ENCODE peak calls at places on chromosome 14, in four cellular contexts. One of them, this sample, is unnamed.

GRCh38 chr14:68479247-68479646 is 313.6 kb downstream of the ZFP36L1 start:
- DNase-seq in uterus: no peak
- DNase-seq in ELF-1: peak
- DNase-seq in RWPE1: no peak
- DNase-seq in this sample: no peak

GRCh38 chr14:35406811-35407630 is 2.5 kb upstream of the NFKBIA start:
- DNase-seq in uterus: no peak
- DNase-seq in ELF-1: peak
- DNase-seq in RWPE1: peak
- DNase-seq in this sample: no peak

GRCh38 chr14:95895720-95896119 is 19.1 kb downstream of the TUNAR start:
- DNase-seq in uterus: no peak
- DNase-seq in ELF-1: peak
- DNase-seq in RWPE1: peak
- DNase-seq in this sample: peak

GRCh38 chr14:31180299-31181051 is 27.1 kb downstream of the HECTD1 start:
- DNase-seq in uterus: no peak
- DNase-seq in ELF-1: no peak
- DNase-seq in RWPE1: no peak
- DNase-seq in this sample: no peak

GRCh38 chr14:56216631-56217379 is 98.6 kb downstream of the PELI2 start:
- DNase-seq in uterus: peak
- DNase-seq in ELF-1: no peak
- DNase-seq in RWPE1: no peak
- DNase-seq in this sample: no peak

GRCh38 chr14:27184371-27184901 is 586.6 kb upstream of the NOVA1 start:
- DNase-seq in uterus: no peak
- DNase-seq in ELF-1: no peak
- DNase-seq in RWPE1: no peak
- DNase-seq in this sample: no peak

GRCh38 chr14:73764881-73765280 is 50.7 kb upstream of the PNMA1 start:
- DNase-seq in uterus: no peak
- DNase-seq in ELF-1: peak
- DNase-seq in RWPE1: no peak
- DNase-seq in this sample: no peak

GRCh38 chr14:72812292-72812851 is 81.5 kb downstream of the DPF3 start:
- DNase-seq in uterus: peak
- DNase-seq in ELF-1: peak
- DNase-seq in RWPE1: no peak
- DNase-seq in this sample: peak

GRCh38 chr14:69170848-69171247 is 17.9 kb upstream of the DCAF5 start:
- DNase-seq in uterus: no peak
- DNase-seq in ELF-1: no peak
- DNase-seq in RWPE1: no peak
- DNase-seq in this sample: no peak

GRCh38 chr14:105169776-105170655 is 1.4 kb upstream of the JAG2 start:
- DNase-seq in uterus: no peak
- DNase-seq in ELF-1: no peak
- DNase-seq in RWPE1: no peak
- DNase-seq in this sample: no peak

GRCh38 chr14:20262642-20263128 is 23.6 kb downstream of the OR11H4 start:
- DNase-seq in uterus: no peak
- DNase-seq in ELF-1: peak
- DNase-seq in RWPE1: peak
- DNase-seq in this sample: no peak

GRCh38 chr14:105859717-105860614 is 333.6 kb downstream of the TMEM121 start:
- DNase-seq in uterus: peak
- DNase-seq in ELF-1: no peak
- DNase-seq in RWPE1: no peak
- DNase-seq in this sample: no peak

GRCh38 chr14:91245029-91245428 is 525 bp upstream of the GPR68 start:
- DNase-seq in uterus: no peak
- DNase-seq in ELF-1: no peak
- DNase-seq in RWPE1: no peak
- DNase-seq in this sample: no peak

GRCh38 chr14:75044322-75044721 is 6.9 kb downstream of the MLH3 start:
- DNase-seq in uterus: no peak
- DNase-seq in ELF-1: no peak
- DNase-seq in RWPE1: peak
- DNase-seq in this sample: no peak

GRCh38 chr14:55139152-55139551 is 10.1 kb downstream of the LGALS3 start:
- DNase-seq in uterus: no peak
- DNase-seq in ELF-1: no peak
- DNase-seq in RWPE1: no peak
- DNase-seq in this sample: no peak

GRCh38 chr14:62546862-62547474 is 498.3 kb downstream of the KCNH5 start:
- DNase-seq in uterus: no peak
- DNase-seq in ELF-1: peak
- DNase-seq in RWPE1: no peak
- DNase-seq in this sample: no peak

GRCh38 chr14:25756880-25757279 is 706.9 kb upstream of the STXBP6 start:
- DNase-seq in uterus: no peak
- DNase-seq in ELF-1: no peak
- DNase-seq in RWPE1: no peak
- DNase-seq in this sample: peak

GRCh38 chr14:50233335-50234250 is 2.2 kb upstream of the SOS2 start:
- DNase-seq in uterus: no peak
- DNase-seq in ELF-1: no peak
- DNase-seq in RWPE1: no peak
- DNase-seq in this sample: no peak

GRCh38 chr14:99734406-99735051 is 50.4 kb downstream of the CYP46A1 start:
- DNase-seq in uterus: peak
- DNase-seq in ELF-1: no peak
- DNase-seq in RWPE1: no peak
- DNase-seq in this sample: no peak

GRCh38 chr14:39592390-39592789 is 160.2 kb upstream of the FBXO33 start:
- DNase-seq in uterus: no peak
- DNase-seq in ELF-1: no peak
- DNase-seq in RWPE1: no peak
- DNase-seq in this sample: no peak

GRCh38 chr14:71236430-71236829 is 329.2 kb downstream of the PCNX1 start:
- DNase-seq in uterus: no peak
- DNase-seq in ELF-1: no peak
- DNase-seq in RWPE1: no peak
- DNase-seq in this sample: no peak

GRCh38 chr14:74142523-74142922 is 57.8 kb downstream of the LIN52 start:
- DNase-seq in uterus: no peak
- DNase-seq in ELF-1: no peak
- DNase-seq in RWPE1: no peak
- DNase-seq in this sample: no peak

GRCh38 chr14:105281354-105282097 is 19.3 kb downstream of the BRF1 start:
- DNase-seq in uterus: no peak
- DNase-seq in ELF-1: peak
- DNase-seq in RWPE1: peak
- DNase-seq in this sample: peak

GRCh38 chr14:53152909-53153701 is at the start of gene DDHD1:
- DNase-seq in uterus: peak
- DNase-seq in ELF-1: peak
- DNase-seq in RWPE1: peak
- DNase-seq in this sample: peak

GRCh38 chr14:68306934-68307758 is 485.7 kb downstream of the ZFP36L1 start:
- DNase-seq in uterus: no peak
- DNase-seq in ELF-1: peak
- DNase-seq in RWPE1: no peak
- DNase-seq in this sample: no peak

GRCh38 chr14:104110491-104111209 is 25.1 kb downstream of the ASPG start:
- DNase-seq in uterus: no peak
- DNase-seq in ELF-1: no peak
- DNase-seq in RWPE1: no peak
- DNase-seq in this sample: peak

GRCh38 chr14:95877633-95878032 is 1.0 kb downstream of the TUNAR start:
- DNase-seq in uterus: no peak
- DNase-seq in ELF-1: no peak
- DNase-seq in RWPE1: no peak
- DNase-seq in this sample: no peak

GRCh38 chr14:22898302-22898894 is 15.4 kb downstream of the REM2 start:
- DNase-seq in uterus: no peak
- DNase-seq in ELF-1: no peak
- DNase-seq in RWPE1: peak
- DNase-seq in this sample: no peak

GRCh38 chr14:68343534-68344093 is 449.3 kb downstream of the ZFP36L1 start:
- DNase-seq in uterus: no peak
- DNase-seq in ELF-1: peak
- DNase-seq in RWPE1: no peak
- DNase-seq in this sample: peak

GRCh38 chr14:54803926-54804719 is 98.5 kb downstream of the GCH1 start:
- DNase-seq in uterus: no peak
- DNase-seq in ELF-1: peak
- DNase-seq in RWPE1: no peak
- DNase-seq in this sample: no peak

GRCh38 chr14:72301352-72301751 is 369.1 kb downstream of the RGS6 start:
- DNase-seq in uterus: no peak
- DNase-seq in ELF-1: no peak
- DNase-seq in RWPE1: no peak
- DNase-seq in this sample: no peak

GRCh38 chr14:74290415-74290814 is 12.3 kb downstream of the ABCD4 start:
- DNase-seq in uterus: no peak
- DNase-seq in ELF-1: peak
- DNase-seq in RWPE1: peak
- DNase-seq in this sample: peak

GRCh38 chr14:99224116-99224910 is 47.7 kb downstream of the BCL11B start:
- DNase-seq in uterus: no peak
- DNase-seq in ELF-1: peak
- DNase-seq in RWPE1: no peak
- DNase-seq in this sample: peak